ENCODE peak calls at places on chromosomes 16 and 17, in seven cellular contexts. C is stimulated activated CD4-positive, alpha-beta T cell treated with anti-CD3 and anti-CD28 coated beads, TNF-alpha, amount 100 ng/mL, for 24 hours; U is OCI-LY7; W is T-cell; X is naive thymus-derived CD8-positive, alpha-beta T cell; J is hepatocyte; A is GM12865. S is an unnamed sample.

GRCh38 chr16:78297066-78297666 is 197.7 kb downstream of the WWOX start:
- DNase-seq in J (peak), A (no peak), X (no peak), W (no peak), C (no peak), U (no peak), S (no peak)

GRCh38 chr16:87698676-87699179 is 67.1 kb downstream of the KLHDC4 start:
- DNase-seq in W (no peak), J (no peak), C (no peak), U (peak), A (peak), X (no peak), S (no peak)

GRCh38 chr16:64132686-64133085 is 989.2 kb downstream of the CDH11 start:
- DNase-seq in C (no peak), U (peak), J (no peak), W (no peak), A (no peak), X (no peak), S (no peak)

GRCh38 chr16:53714080-53715050 is 10.4 kb downstream of the FTO start:
- DNase-seq in U (no peak), W (no peak), X (no peak), C (no peak), A (no peak), J (no peak), S (no peak)

GRCh38 chr17:31446195-31446967 is 54.9 kb downstream of the RAB11FIP4 start:
- DNase-seq in U (no peak), J (no peak), C (no peak), W (no peak), X (no peak), A (no peak), S (no peak)

GRCh38 chr17:50469671-50470305 is 1.1 kb upstream of the CHAD start:
- DNase-seq in U (no peak), A (no peak), J (no peak), C (no peak), W (no peak), X (no peak), S (no peak)

GRCh38 chr17:29214215-29215146 is 32.2 kb upstream of the CRYBA1 start:
- DNase-seq in U (no peak), W (no peak), J (no peak), A (no peak), C (no peak), X (no peak), S (no peak)

GRCh38 chr17:41326173-41327145 is 10.9 kb upstream of the KRTAP17-1 start:
- DNase-seq in A (no peak), X (peak), C (no peak), J (no peak), W (no peak), U (no peak), S (no peak)

GRCh38 chr16:88988980-88989791 is 12.2 kb upstream of the CBFA2T3 start:
- DNase-seq in J (no peak), X (no peak), W (no peak), C (no peak), U (no peak), A (no peak), S (no peak)

GRCh38 chr17:66676421-66676820 is 158.5 kb upstream of the CACNG5 start:
- DNase-seq in C (no peak), U (no peak), W (no peak), A (no peak), J (peak), X (no peak), S (no peak)

GRCh38 chr16:79071424-79071823 is 529.1 kb downstream of the MAF start:
- DNase-seq in A (no peak), U (no peak), W (no peak), J (peak), C (no peak), X (no peak), S (no peak)

GRCh38 chr16:11236441-11236840 is 19.6 kb downstream of the SOCS1 start:
- DNase-seq in J (no peak), C (no peak), A (no peak), U (no peak), W (no peak), X (no peak), S (no peak)

GRCh38 chr16:67883872-67884261 is 818 bp upstream of the NRN1L start:
- DNase-seq in J (peak), W (peak), U (peak), X (peak), A (peak), C (peak), S (peak)